ENCODE peak calls at places on chromosomes 3 and 15, in six cellular contexts. X, P, N, H, B and V are unnamed samples.

GRCh38 chr15:96392380-96393208 is 62.1 kb downstream of the NR2F2 start:
- DNase-seq in X (no peak), P (no peak), N (no peak), H (no peak), B (no peak), V (no peak)

GRCh38 chr3:50124363-50125226 is 30.5 kb upstream of the SEMA3F start:
- DNase-seq in X (no peak), P (no peak), N (no peak), H (no peak), B (no peak), V (peak)

GRCh38 chr15:78840661-78841060 is 29.4 kb upstream of the ADAMTS7 start:
- DNase-seq in X (no peak), P (no peak), N (no peak), H (no peak), B (no peak), V (no peak)

GRCh38 chr3:192079098-192079497 is 618.1 kb downstream of the PYDC2 start:
- DNase-seq in X (no peak), P (no peak), N (no peak), H (no peak), B (no peak), V (no peak)

GRCh38 chr3:76021376-76021775 is 236.0 kb upstream of the ZNF717 start:
- DNase-seq in X (no peak), P (no peak), N (no peak), H (no peak), B (no peak), V (no peak)

GRCh38 chr15:83983634-83984458 is 251.7 kb upstream of the GOLGA6L4 start:
- DNase-seq in X (no peak), P (no peak), N (no peak), H (no peak), B (no peak), V (no peak)

GRCh38 chr3:65356331-65357286 is 668.8 kb upstream of the ADAMTS9 start:
- DNase-seq in X (no peak), P (no peak), N (no peak), H (peak), B (no peak), V (no peak)

GRCh38 chr15:53836618-53837017 is 77.2 kb upstream of the WDR72 start:
- DNase-seq in X (no peak), P (no peak), N (no peak), H (no peak), B (no peak), V (no peak)

GRCh38 chr3:188687389-188687788 is 484.4 kb upstream of the TPRG1 start:
- DNase-seq in X (peak), P (no peak), N (no peak), H (no peak), B (no peak), V (no peak)

GRCh38 chr3:16236030-16236639 is 28.6 kb downstream of the DPH3 start:
- DNase-seq in X (no peak), P (no peak), N (no peak), H (no peak), B (no peak), V (no peak)

GRCh38 chr3:13016083-13016725 is 57.0 kb downstream of the IQSEC1 start:
- DNase-seq in X (no peak), P (peak), N (no peak), H (peak), B (peak), V (peak)

GRCh38 chr15:83068054-83068453 is 1.0 kb upstream of the BTBD1 start:
- DNase-seq in X (no peak), P (no peak), N (no peak), H (no peak), B (no peak), V (no peak)

GRCh38 chr3:179037361-179037760 is 34.2 kb downstream of the ZMAT3 start:
- DNase-seq in X (no peak), P (no peak), N (peak), H (peak), B (peak), V (peak)

GRCh38 chr3:136994772-136995516 is 37.2 kb downstream of the IL20RB start:
- DNase-seq in X (peak), P (no peak), N (no peak), H (peak), B (no peak), V (peak)

GRCh38 chr3:11655188-11655928 is 11.6 kb upstream of the VGLL4 start:
- DNase-seq in X (no peak), P (no peak), N (no peak), H (no peak), B (no peak), V (no peak)

GRCh38 chr15:83436513-83437158 is 10.5 kb upstream of the SH3GL3 start:
- DNase-seq in X (no peak), P (no peak), N (no peak), H (no peak), B (no peak), V (no peak)

GRCh38 chr15:37058316-37058985 is 41.9 kb downstream of the MEIS2 start:
- DNase-seq in X (no peak), P (no peak), N (no peak), H (no peak), B (no peak), V (no peak)

GRCh38 chr15:75178171-75178937 is 23.3 kb upstream of the C15orf39 start:
- DNase-seq in X (no peak), P (no peak), N (no peak), H (peak), B (no peak), V (no peak)

GRCh38 chr15:68369931-68370767 is 61.8 kb downstream of the ITGA11 start:
- DNase-seq in X (no peak), P (no peak), N (no peak), H (no peak), B (no peak), V (no peak)

GRCh38 chr15:40108061-40108854 is 421 bp downstream of the BMF start:
- DNase-seq in X (no peak), P (no peak), N (no peak), H (peak), B (no peak), V (no peak)

GRCh38 chr3:27253391-27253790 is 115.8 kb downstream of the NEK10 start:
- DNase-seq in X (no peak), P (no peak), N (no peak), H (no peak), B (no peak), V (no peak)

GRCh38 chr3:168034152-168034928 is 61.4 kb downstream of the GOLIM4 start:
- DNase-seq in X (no peak), P (no peak), N (no peak), H (no peak), B (no peak), V (no peak)

GRCh38 chr3:61560452-61561373 is 658 bp upstream of the PTPRG start:
- DNase-seq in X (peak), P (no peak), N (no peak), H (peak), B (no peak), V (peak)

GRCh38 chr3:167733961-167734497 is 663 bp downstream of the PDCD10 start:
- DNase-seq in X (peak), P (no peak), N (no peak), H (no peak), B (no peak), V (no peak)

GRCh38 chr3:106759686-106760085 is 617.6 kb upstream of the CCDC54 start:
- DNase-seq in X (peak), P (no peak), N (no peak), H (no peak), B (no peak), V (no peak)

GRCh38 chr15:59691194-59691805 is 2.2 kb upstream of the BNIP2 start:
- DNase-seq in X (peak), P (peak), N (no peak), H (peak), B (peak), V (no peak)

GRCh38 chr15:88196961-88197360 is 59.6 kb downstream of the NTRK3 start:
- DNase-seq in X (no peak), P (no peak), N (no peak), H (no peak), B (no peak), V (no peak)

GRCh38 chr15:65660927-65661326 is 39.2 kb downstream of the SLC24A1 start:
- DNase-seq in X (no peak), P (no peak), N (no peak), H (no peak), B (no peak), V (no peak)

GRCh38 chr3:158127250-158128219 is 17.6 kb downstream of the RSRC1 start:
- DNase-seq in X (no peak), P (no peak), N (no peak), H (no peak), B (no peak), V (no peak)

GRCh38 chr15:39629376-39629775 is 48.5 kb downstream of the THBS1 start:
- DNase-seq in X (no peak), P (no peak), N (peak), H (peak), B (peak), V (no peak)

GRCh38 chr3:188417329-188417728 is 263.4 kb downstream of the LPP start:
- DNase-seq in X (no peak), P (no peak), N (no peak), H (no peak), B (no peak), V (no peak)

GRCh38 chr3:18288243-18288642 is 136.9 kb downstream of the SATB1 start:
- DNase-seq in X (no peak), P (no peak), N (no peak), H (no peak), B (no peak), V (no peak)

GRCh38 chr3:150653110-150653561 is 50.0 kb downstream of the SELENOT start:
- DNase-seq in X (no peak), P (peak), N (no peak), H (no peak), B (no peak), V (no peak)